ENCODE peak calls at places on chromosomes 12 and 14, in eight cellular contexts. D is esophagus muscularis mucosa, O is A549, H is ovary, E is adrenal gland, Q is lower lobe of right lung, W is NB4, C is RWPE2. T is an unnamed sample.

GRCh38 chr14:35470775-35471174 is 63.2 kb upstream of the INSM2 start:
- DNase-seq in Q (no peak), H (no peak), O (no peak), D (no peak), E (no peak), W (peak), C (no peak), T (no peak)

GRCh38 chr12:45670339-45671065 is 59.0 kb upstream of the ARID2 start:
- DNase-seq in W (peak), E (no peak), C (no peak), H (no peak), Q (no peak), O (no peak), D (no peak), T (no peak)

GRCh38 chr12:71194657-71195056 is 36.9 kb upstream of the TSPAN8 start:
- DNase-seq in E (no peak), O (no peak), W (no peak), D (no peak), H (no peak), Q (no peak), C (no peak), T (no peak)

GRCh38 chr14:51957950-51958349 is 31.4 kb upstream of the RTRAF start:
- DNase-seq in Q (no peak), E (no peak), H (no peak), D (no peak), C (no peak), O (no peak), W (no peak), T (no peak)

GRCh38 chr12:108643941-108644742 is 10.4 kb upstream of the SELPLG start:
- DNase-seq in H (peak), C (no peak), Q (peak), W (no peak), E (peak), O (peak), D (no peak), T (no peak)

GRCh38 chr14:94643316-94644101 is 31.3 kb downstream of the SERPINA3 start:
- DNase-seq in Q (no peak), H (no peak), D (no peak), O (no peak), E (no peak), C (peak), W (no peak), T (no peak)

GRCh38 chr12:52074006-52074405 is 4.2 kb downstream of the ATG101 start:
- DNase-seq in Q (peak), H (peak), O (no peak), W (peak), E (no peak), C (no peak), D (no peak), T (no peak)

GRCh38 chr14:73264896-73265720 is 27.8 kb downstream of the PAPLN start:
- DNase-seq in E (no peak), D (no peak), H (no peak), W (no peak), C (no peak), O (no peak), Q (no peak), T (no peak)

GRCh38 chr14:90293766-90294471 is 37.6 kb downstream of the PSMC1 start:
- DNase-seq in D (no peak), W (no peak), E (no peak), C (no peak), H (no peak), O (no peak), Q (no peak), T (no peak)

GRCh38 chr12:64085996-64086395 is 136.1 kb downstream of the KICS2 start:
- DNase-seq in C (no peak), W (no peak), H (no peak), E (no peak), Q (no peak), D (no peak), O (peak), T (no peak)

GRCh38 chr14:97395068-97395467 is 597.9 kb downstream of the VRK1 start:
- DNase-seq in E (no peak), O (no peak), C (no peak), H (no peak), W (no peak), D (no peak), Q (no peak), T (no peak)

GRCh38 chr14:57390037-57390805 is at the start of gene NAA30:
- DNase-seq in W (peak), C (peak), O (peak), E (peak), D (peak), Q (peak), H (peak), T (peak)

DNA sequence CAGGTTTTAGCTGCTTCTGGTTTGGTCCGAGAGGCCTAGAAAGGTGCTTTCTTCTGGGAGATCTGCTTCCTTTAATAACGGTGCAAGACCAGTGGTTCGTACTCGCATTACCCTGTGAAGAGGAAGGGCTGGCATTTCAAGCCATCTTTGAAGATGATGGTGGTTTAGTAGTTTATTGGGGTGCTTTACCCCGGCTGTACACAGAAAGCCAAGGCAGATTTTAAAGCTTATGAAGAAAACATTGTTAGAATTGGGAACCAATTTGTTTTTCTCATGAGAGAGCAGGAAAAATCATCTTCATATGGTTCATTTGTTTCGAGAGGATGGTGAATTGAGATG is 3.6 kb downstream of the CCND2 start:
- DNase-seq in H (no peak), C (no peak), W (no peak), E (no peak), Q (no peak), O (no peak), D (no peak), T (no peak)
- TF ChIP-seq CTCF in H (no peak), C (peak), W (no peak), E (no peak), Q (peak), O (no peak), D (no peak), T (peak)

GRCh38 chr14:30906752-30907658 is 32.6 kb downstream of the COCH start:
- DNase-seq in Q (no peak), O (peak), C (no peak), E (no peak), H (no peak), D (no peak), W (peak), T (no peak)
- TF ChIP-seq CTCF in Q (no peak), O (peak), C (peak), E (no peak), H (no peak), D (no peak), W (peak), T (no peak)

GRCh38 chr12:114767081-114767480 is 83.1 kb upstream of the TBX3 start:
- DNase-seq in D (no peak), H (no peak), O (no peak), W (no peak), Q (no peak), C (no peak), E (no peak), T (no peak)

GRCh38 chr12:114769634-114770033 is 85.7 kb upstream of the TBX3 start:
- DNase-seq in H (no peak), W (no peak), E (peak), D (no peak), C (no peak), Q (no peak), O (no peak), T (no peak)

GRCh38 chr12:114767906-114768697 is 84.1 kb upstream of the TBX3 start:
- DNase-seq in C (no peak), H (peak), W (no peak), D (no peak), O (peak), E (peak), Q (no peak), T (no peak)

GRCh38 chr12:114774181-114774580 is 90.2 kb upstream of the TBX3 start:
- DNase-seq in H (no peak), C (no peak), Q (no peak), E (peak), W (no peak), D (no peak), O (peak), T (no peak)

GRCh38 chr12:114770323-114770722 is 86.3 kb upstream of the TBX3 start:
- DNase-seq in H (no peak), O (peak), C (no peak), Q (no peak), E (no peak), D (no peak), W (peak), T (no peak)
- TF ChIP-seq CTCF in H (no peak), O (no peak), C (no peak), Q (no peak), E (no peak), D (no peak), W (no peak), T (no peak)

GRCh38 chr14:43541356-43541755 is 965.7 kb downstream of the FSCB start:
- DNase-seq in Q (no peak), H (no peak), C (no peak), E (no peak), D (no peak), O (no peak), W (no peak), T (no peak)

GRCh38 chr14:43535231-43535838 is 971.7 kb downstream of the FSCB start:
- DNase-seq in C (no peak), O (no peak), H (no peak), D (no peak), W (no peak), E (no peak), Q (no peak), T (no peak)

GRCh38 chr14:43540948-43541347 is 966.1 kb downstream of the FSCB start:
- DNase-seq in W (peak), Q (no peak), C (no peak), O (peak), D (no peak), E (no peak), H (no peak), T (no peak)

DNA sequence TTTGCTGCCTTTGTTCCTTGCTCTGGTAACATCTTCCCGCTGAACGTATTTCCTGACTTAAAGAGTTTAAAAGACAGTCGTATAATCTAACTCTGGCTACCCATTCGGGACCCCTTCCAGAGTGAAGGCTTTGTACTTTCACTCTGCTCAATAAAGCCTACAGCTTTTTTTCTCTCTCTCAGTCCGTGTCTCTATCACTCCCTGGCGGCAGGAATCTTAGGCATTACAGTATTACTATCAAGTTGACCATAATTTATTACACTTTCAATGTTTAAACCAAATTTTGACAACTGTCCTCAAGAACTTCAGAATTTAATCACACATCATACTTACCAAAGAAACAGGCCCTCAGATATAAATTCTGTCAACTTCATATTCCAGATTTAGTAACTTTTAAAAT is 967.9 kb downstream of the FSCB start:
- DNase-seq in E (no peak), C (no peak), W (no peak), O (peak), D (no peak), H (no peak), Q (no peak), T (no peak)
- TF ChIP-seq CTCF in E (peak), C (peak), W (no peak), O (peak), D (peak), H (no peak), Q (peak), T (no peak)

GRCh38 chr12:110338754-110339153 is 57.7 kb downstream of the ATP2A2 start:
- DNase-seq in Q (no peak), W (peak), O (no peak), H (no peak), C (no peak), D (no peak), E (no peak), T (no peak)
- TF ChIP-seq CTCF in Q (no peak), W (peak), O (peak), H (no peak), C (peak), D (no peak), E (no peak), T (no peak)

T was measured in activated B cell treated with CpG ODN at 0.5 μM for 24 hours.